ENCODE peak calls at places on chromosome 4, in five cellular contexts. W is Kasumi-1; P is activated T-helper 1 cell treated with anti-CD3 and anti-CD28 coated beads, Interleukin-2, amount 50 U/mL, for 16 hours; V is activated naive CD4-positive, alpha-beta T cell treated with anti-CD3 and anti-CD28 coated beads for 36 hours; T is ureter. E is an unnamed sample.

GRCh38 chr4:113385500-113385899 is 336.0 kb downstream of the ANK2 start:
- DNase-seq in W (no peak), P (no peak), V (no peak), T (no peak), E (no peak)

GRCh38 chr4:42159271-42160001 is 7.0 kb upstream of the BEND4 start:
- DNase-seq in W (no peak), P (no peak), V (no peak), T (no peak), E (no peak)

GRCh38 chr4:75285837-75286236 is 228.4 kb downstream of the RCHY1 start:
- DNase-seq in W (no peak), P (no peak), V (no peak), T (no peak), E (no peak)

GRCh38 chr4:163865010-163865409 is 370.5 kb downstream of the TMA16 start:
- DNase-seq in W (no peak), P (no peak), V (no peak), T (no peak), E (no peak)

GRCh38 chr4:82851902-82852750 is 38.8 kb downstream of the SEC31A start:
- DNase-seq in W (peak), P (no peak), V (no peak), T (no peak), E (no peak)

GRCh38 chr4:67393699-67394281 is 151.5 kb downstream of the CENPC start:
- DNase-seq in W (peak), P (no peak), V (peak), T (no peak), E (no peak)

GRCh38 chr4:11801466-11802446 is 373.1 kb upstream of the HS3ST1 start:
- DNase-seq in W (no peak), P (no peak), V (no peak), T (no peak), E (no peak)

GRCh38 chr4:102564399-102564921 is 63.3 kb downstream of the NFKB1 start:
- DNase-seq in W (peak), P (no peak), V (peak), T (no peak), E (no peak)

GRCh38 chr4:184448828-184449227 is 25.5 kb downstream of the IRF2 start:
- DNase-seq in W (peak), P (no peak), V (no peak), T (no peak), E (peak)

GRCh38 chr4:176377705-176378302 is 58.0 kb downstream of the SPCS3 start:
- DNase-seq in W (peak), P (no peak), V (no peak), T (no peak), E (no peak)

GRCh38 chr4:34619531-34620109 is 1624.7 kb downstream of the ARAP2 start:
- DNase-seq in W (no peak), P (no peak), V (no peak), T (no peak), E (no peak)

GRCh38 chr4:105620640-105621323 is 68.4 kb downstream of the ARHGEF38 start:
- DNase-seq in W (no peak), P (no peak), V (no peak), T (no peak), E (no peak)

GRCh38 chr4:88138561-88138960 is 19.9 kb downstream of the ABCG2 start:
- DNase-seq in W (no peak), P (no peak), V (no peak), T (no peak), E (no peak)

GRCh38 chr4:61079976-61080375 is 120.2 kb upstream of the ADGRL3 start:
- DNase-seq in W (no peak), P (no peak), V (no peak), T (no peak), E (no peak)

GRCh38 chr4:73080789-73081188 is 11.3 kb upstream of the COX18 start:
- DNase-seq in W (no peak), P (no peak), V (no peak), T (no peak), E (no peak)

E was measured in gastrocnemius medialis.